ENCODE peak calls at places on chromosomes 4 and X, in five cellular contexts. V is NCI-H460; C is activated T-helper 1 cell treated with anti-CD3 and anti-CD28 coated beads, Interleukin-12 subunit alpha, Interleukin-12 subunit beta, Interleukin-2, Interleukin-4 antibody, amounts not matched to agents 30 ng/mL and 10 ng/mL and 1 ng/mL, durations not matched to agents 14 hours and 24 hours and 36 hours; R is HuH-7.5; J is fibroblast of gingiva. X is an unnamed sample.
A peak's percentile ranks its signal among the peaks of the same experiment; 100 is the strongest.

GRCh38 chrX:11470231-11470630 is 177.0 kb downstream of the AMELX start:
- DNase-seq in R (no peak), V (no peak), C (no peak), J (peak; percentile 93), X (no peak)

GRCh38 chr4:100690812-100691211 is 173.0 kb upstream of the EMCN start:
- DNase-seq in C (no peak), V (no peak), R (no peak), J (no peak), X (no peak)

GRCh38 chr4:106618920-106619319 is 250.3 kb upstream of the GIMD1 start:
- DNase-seq in R (no peak), J (peak; percentile 22), C (no peak), V (no peak), X (no peak)

GRCh38 chrX:76148011-76148665 is 24.7 kb upstream of the PBDC1 start:
- DNase-seq in R (no peak), J (peak; percentile 32), V (no peak), C (no peak), X (no peak)

GRCh38 chrX:54419559-54420302 is 20.5 kb upstream of the TSR2 start:
- DNase-seq in V (no peak), C (no peak), R (no peak), J (no peak), X (no peak)

GRCh38 chrX:103779156-103779555 is 2.5 kb downstream of the PLP1 start:
- DNase-seq in V (no peak), R (no peak), J (no peak), C (no peak), X (no peak)

GRCh38 chrX:100098660-100099375 is 311.3 kb downstream of the PCDH19 start:
- DNase-seq in C (no peak), J (no peak), V (no peak), R (no peak), X (no peak)

GRCh38 chr4:1012031-1012739 is 759 bp downstream of the FGFRL1 start:
- DNase-seq in C (peak; percentile 8), R (no peak), V (no peak), J (no peak), X (peak; percentile 75)

GRCh38 chrX:120336899-120337298 is 25.0 kb upstream of the ATP1B4 start:
- DNase-seq in R (no peak), C (no peak), J (no peak), V (no peak), X (no peak)

GRCh38 chr4:139975830-139976272 is 178.1 kb downstream of the MAML3 start:
- DNase-seq in C (no peak), V (no peak), J (peak; percentile 65), R (no peak), X (no peak)

GRCh38 chr4:45030059-45030458 is 303.7 kb upstream of the GNPDA2 start:
- DNase-seq in V (no peak), J (no peak), C (no peak), R (no peak), X (peak; percentile 3)

GRCh38 chr4:155660436-155660835 is 6.2 kb upstream of the GUCY1A1 start:
- DNase-seq in V (no peak), J (no peak), C (no peak), R (no peak), X (no peak)

GRCh38 chr4:84865600-84865999 is 100.9 kb downstream of the WDFY3 start:
- DNase-seq in J (no peak), V (no peak), R (no peak), C (no peak), X (no peak)

X was measured in left colon.